ENCODE peak calls at places on chromosomes 6 and 20, in six cellular contexts. R is H9, C is IMR-90, M is neuronal stem cell, P is H1, X is trophoblast cell. J is an unnamed sample.

GRCh38 chr6:109456710-109457595 is 1.4 kb upstream of the MICAL1 start:
- DNase-seq in R (no peak), C (peak), P (no peak), M (no peak), X (no peak), J (no peak)

GRCh38 chr20:7926767-7927166 is 13.5 kb downstream of the HAO1 start:
- DNase-seq in R (no peak), M (no peak), C (peak), X (no peak), P (no peak), J (peak)

GRCh38 chr6:19181252-19181651 is 655.9 kb upstream of the ID4 start:
- DNase-seq in M (no peak), R (no peak), X (no peak), C (no peak), P (no peak), J (no peak)

GRCh38 chr20:44552950-44553908 is 29.1 kb upstream of the PKIG start:
- DNase-seq in P (no peak), X (no peak), C (peak), M (no peak), R (no peak), J (peak)

GRCh38 chr6:18266524-18266908 is 2.2 kb upstream of the DEK start:
- DNase-seq in P (no peak), C (no peak), R (no peak), M (no peak), X (no peak), J (no peak)

GRCh38 chr20:64212750-64213149 is 42.8 kb upstream of the PCMTD2 start:
- DNase-seq in R (no peak), M (no peak), C (peak), P (no peak), X (no peak), J (peak)

GRCh38 chr20:2900845-2901592 is 27.7 kb downstream of the PTPRA start:
- DNase-seq in R (no peak), M (no peak), C (no peak), X (no peak), P (no peak), J (no peak)

GRCh38 chr6:44263357-44264100 is 1.8 kb downstream of the NFKBIE start:
- DNase-seq in C (peak), P (no peak), R (no peak), X (no peak), M (no peak), J (peak)

GRCh38 chr20:34689486-34689885 is 12.6 kb upstream of the PIGU start:
- DNase-seq in X (no peak), R (no peak), C (no peak), P (no peak), M (no peak), J (peak)

GRCh38 chr6:134936927-134937326 is 13.0 kb downstream of the ALDH8A1 start:
- DNase-seq in P (no peak), X (peak), R (no peak), C (peak), M (no peak), J (peak)

GRCh38 chr6:26222587-26222986 is 135.4 kb downstream of the HFE start:
- DNase-seq in M (no peak), X (no peak), P (no peak), R (no peak), C (no peak), J (no peak)

GRCh38 chr20:60073086-60073485 is 114.9 kb downstream of the CDH26 start:
- DNase-seq in C (no peak), X (no peak), M (no peak), P (no peak), R (no peak), J (no peak)

GRCh38 chr20:45629496-45630100 is at the start of gene WFDC10A:
- DNase-seq in X (peak), P (peak), R (peak), M (peak), C (peak), J (peak)

GRCh38 chr6:90284236-90284744 is 12.4 kb downstream of the BACH2 start:
- DNase-seq in C (peak), M (peak), X (no peak), R (peak), P (no peak), J (peak)

GRCh38 chr20:60921021-60921622 is 330.9 kb upstream of the CDH4 start:
- DNase-seq in X (no peak), C (peak), P (no peak), M (no peak), R (peak), J (no peak)

GRCh38 chr20:39038495-39038894 is 76.4 kb downstream of the DHX35 start:
- DNase-seq in X (no peak), R (no peak), M (no peak), P (no peak), C (no peak), J (no peak)

GRCh38 chr6:46505693-46506512 is 14.7 kb upstream of the RCAN2 start:
- DNase-seq in R (no peak), C (no peak), X (no peak), P (no peak), M (no peak), J (no peak)

GRCh38 chr6:109242923-109243322 is 139.3 kb downstream of the CD164 start:
- DNase-seq in C (no peak), P (no peak), M (no peak), R (no peak), X (no peak), J (no peak)

GRCh38 chr20:53857723-53858236 is 212.6 kb downstream of the BCAS1 start:
- DNase-seq in X (no peak), P (no peak), C (no peak), M (no peak), R (peak), J (no peak)

GRCh38 chr6:2643935-2644539 is 106.7 kb downstream of the MYLK4 start:
- DNase-seq in C (no peak), M (no peak), R (no peak), X (no peak), P (no peak), J (no peak)

GRCh38 chr6:163634514-163635171 is 220.1 kb downstream of the QKI start:
- DNase-seq in P (no peak), R (peak), X (peak), M (no peak), C (no peak), J (no peak)

GRCh38 chr6:73666393-73666792 is 12.6 kb upstream of the SLC17A5 start:
- DNase-seq in M (no peak), R (no peak), P (no peak), X (no peak), C (peak), J (no peak)

GRCh38 chr6:105886812-105887513 is 199.2 kb upstream of the PRDM1 start:
- DNase-seq in R (no peak), X (no peak), M (no peak), P (no peak), C (no peak), J (no peak)

GRCh38 chr20:57878803-57879424 is 169.1 kb upstream of the PMEPA1 start:
- DNase-seq in R (no peak), P (peak), X (no peak), C (no peak), M (no peak), J (no peak)

GRCh38 chr6:10146723-10147451 is 268.0 kb downstream of the TFAP2A start:
- DNase-seq in X (peak), M (peak), C (peak), R (peak), P (no peak), J (peak)

GRCh38 chr6:105560611-105561066 is 157.8 kb upstream of the PREP start:
- DNase-seq in R (no peak), X (no peak), C (peak), M (no peak), P (no peak), J (peak)

GRCh38 chr6:122008105-122009100 is 391.0 kb upstream of the HSF2 start:
- DNase-seq in C (peak), M (peak), P (no peak), R (no peak), X (no peak), J (no peak)
- H4K8ac ChIP-seq in C (peak), M (no peak), P (no peak), R (no peak), X (no peak), J (no peak)

GRCh38 chr6:129390900-129391299 is 319.1 kb downstream of the ARHGAP18 start:
- DNase-seq in M (no peak), X (peak), R (no peak), C (peak), P (no peak), J (no peak)

GRCh38 chr6:129398764-129399163 is 311.2 kb downstream of the ARHGAP18 start:
- DNase-seq in X (no peak), M (no peak), R (no peak), C (no peak), P (no peak), J (no peak)

DNA sequence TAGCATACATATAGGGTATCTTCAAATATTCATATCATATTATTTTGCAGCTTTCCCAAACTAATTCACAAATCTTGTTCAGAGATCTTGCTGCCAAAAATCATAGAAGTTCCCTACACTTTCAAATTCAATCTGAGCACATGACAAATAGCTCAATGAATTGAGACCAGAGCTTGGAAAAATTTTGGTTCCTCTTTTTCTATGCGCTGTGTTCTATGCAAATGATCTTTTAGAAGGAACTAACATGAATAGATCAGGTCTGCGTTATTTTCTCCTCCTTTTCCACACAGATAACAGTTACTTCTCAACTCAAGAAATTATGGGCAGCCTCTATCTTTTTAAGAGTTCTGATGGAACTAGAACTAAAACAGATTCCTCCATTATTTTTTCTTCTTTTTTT is 316.3 kb downstream of the ARHGAP18 start:
- DNase-seq in M (no peak), R (no peak), C (no peak), P (no peak), X (no peak), J (no peak)
- H4K91ac ChIP-seq in M (no peak), R (no peak), C (no peak), P (no peak), X (no peak), J (no peak)

DNA sequence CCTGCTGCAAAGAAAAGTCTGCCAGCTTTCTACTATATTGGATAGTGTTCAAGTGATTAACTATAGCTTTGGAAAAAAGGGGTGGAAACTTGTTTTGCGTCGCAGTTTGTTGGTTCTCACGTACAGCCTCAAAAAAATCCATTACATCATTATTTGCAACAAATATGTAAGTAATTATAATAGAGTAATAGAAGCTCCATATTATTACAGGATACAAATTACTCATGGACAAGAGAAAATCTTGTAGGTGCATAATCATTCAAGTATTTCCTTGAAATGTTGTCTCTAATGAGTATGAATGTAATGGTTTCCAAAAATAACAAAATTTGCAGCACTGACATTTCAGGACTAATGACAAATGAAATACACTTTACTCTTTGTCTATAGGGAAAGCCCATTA is 139.2 kb downstream of the PDSS2 start:
- DNase-seq in P (no peak), M (no peak), X (no peak), C (peak), R (no peak), J (no peak)
- H3K18ac ChIP-seq in P (no peak), M (no peak), X (no peak), C (no peak), R (no peak), J (no peak)

GRCh38 chr6:142843344-142843743 is 101.6 kb downstream of the HIVEP2 start:
- DNase-seq in C (no peak), P (no peak), R (no peak), X (no peak), M (no peak), J (peak)
- H4K8ac ChIP-seq in C (no peak), P (no peak), R (no peak), X (no peak), M (no peak), J (no peak)